ENCODE peak calls at places on chromosomes 7 and 10, in seven cellular contexts. One of them, this sample, is unnamed.

GRCh38 chr7:134548877-134549276 is at the start of gene AKR1B15:
- DNase-seq in stomach: no peak
- DNase-seq in OCI-LY7: no peak
- DNase-seq in K562: no peak
- DNase-seq in upper lobe of right lung: no peak
- DNase-seq in ovary: no peak
- DNase-seq in heart right ventricle: no peak
- DNase-seq in this sample: no peak

GRCh38 chr7:142412551-142413193 is 154.8 kb upstream of the PRSS58 start:
- DNase-seq in stomach: no peak
- DNase-seq in OCI-LY7: peak; percentile 59
- DNase-seq in K562: peak; percentile 83
- DNase-seq in upper lobe of right lung: no peak
- DNase-seq in ovary: no peak
- DNase-seq in heart right ventricle: no peak
- DNase-seq in this sample: no peak

GRCh38 chr10:72297281-72297967 is 23.7 kb downstream of the DDIT4 start:
- DNase-seq in stomach: peak; percentile 79
- DNase-seq in OCI-LY7: peak; percentile 97
- DNase-seq in K562: peak; percentile 60
- DNase-seq in upper lobe of right lung: peak; percentile 89
- DNase-seq in ovary: peak; percentile 85
- DNase-seq in heart right ventricle: peak; percentile 88
- DNase-seq in this sample: peak; percentile 49

GRCh38 chr10:33252794-33253203 is 81.7 kb downstream of the NRP1 start:
- DNase-seq in stomach: no peak
- DNase-seq in OCI-LY7: no peak
- DNase-seq in K562: no peak
- DNase-seq in upper lobe of right lung: no peak
- DNase-seq in ovary: no peak
- DNase-seq in heart right ventricle: no peak
- DNase-seq in this sample: no peak

GRCh38 chr10:124386186-124387077 is 32.3 kb downstream of the OAT start:
- DNase-seq in stomach: peak; percentile 23
- DNase-seq in OCI-LY7: no peak
- DNase-seq in K562: no peak
- DNase-seq in upper lobe of right lung: peak; percentile 57
- DNase-seq in ovary: no peak
- DNase-seq in heart right ventricle: no peak
- DNase-seq in this sample: peak; percentile 26

GRCh38 chr7:362416-363096 is 72.6 kb downstream of the FOXL3 start:
- DNase-seq in stomach: no peak
- DNase-seq in OCI-LY7: no peak
- DNase-seq in K562: no peak
- DNase-seq in upper lobe of right lung: peak; percentile 62
- DNase-seq in ovary: no peak
- DNase-seq in heart right ventricle: no peak
- DNase-seq in this sample: no peak

GRCh38 chr10:51144161-51144781 is 70.0 kb downstream of the PRKG1 start:
- DNase-seq in stomach: no peak
- DNase-seq in OCI-LY7: no peak
- DNase-seq in K562: no peak
- DNase-seq in upper lobe of right lung: no peak
- DNase-seq in ovary: no peak
- DNase-seq in heart right ventricle: no peak
- DNase-seq in this sample: no peak

GRCh38 chr7:1569440-1569832 is 396 bp downstream of the PSMG3 start:
- DNase-seq in stomach: no peak
- DNase-seq in OCI-LY7: no peak
- DNase-seq in K562: no peak
- DNase-seq in upper lobe of right lung: no peak
- DNase-seq in ovary: no peak
- DNase-seq in heart right ventricle: no peak
- DNase-seq in this sample: no peak

GRCh38 chr10:87658858-87659555 is 671 bp upstream of the PAPSS2 start:
- DNase-seq in stomach: peak; percentile 25
- DNase-seq in OCI-LY7: no peak
- DNase-seq in K562: no peak
- DNase-seq in upper lobe of right lung: no peak
- DNase-seq in ovary: no peak
- DNase-seq in heart right ventricle: no peak
- DNase-seq in this sample: no peak

GRCh38 chr7:54629771-54630170 is 87.6 kb downstream of the VSTM2A start:
- DNase-seq in stomach: no peak
- DNase-seq in OCI-LY7: no peak
- DNase-seq in K562: no peak
- DNase-seq in upper lobe of right lung: no peak
- DNase-seq in ovary: no peak
- DNase-seq in heart right ventricle: no peak
- DNase-seq in this sample: no peak

GRCh38 chr7:76260171-76260703 is 42.2 kb upstream of the HSPB1 start:
- DNase-seq in stomach: no peak
- DNase-seq in OCI-LY7: peak; percentile 56
- DNase-seq in K562: peak; percentile 98
- DNase-seq in upper lobe of right lung: no peak
- DNase-seq in ovary: peak; percentile 40
- DNase-seq in heart right ventricle: no peak
- DNase-seq in this sample: no peak

GRCh38 chr7:117808273-117808868 is 64.9 kb downstream of the CTTNBP2 start:
- DNase-seq in stomach: peak; percentile 27
- DNase-seq in OCI-LY7: no peak
- DNase-seq in K562: no peak
- DNase-seq in upper lobe of right lung: no peak
- DNase-seq in ovary: no peak
- DNase-seq in heart right ventricle: peak; percentile 52
- DNase-seq in this sample: peak; percentile 49

GRCh38 chr7:155972651-155973349 is 160.5 kb upstream of the SHH start:
- DNase-seq in stomach: no peak
- DNase-seq in OCI-LY7: no peak
- DNase-seq in K562: no peak
- DNase-seq in upper lobe of right lung: no peak
- DNase-seq in ovary: no peak
- DNase-seq in heart right ventricle: no peak
- DNase-seq in this sample: no peak

GRCh38 chr10:132965411-132966057 is 23.2 kb upstream of the CFAP46 start:
- DNase-seq in stomach: no peak
- DNase-seq in OCI-LY7: no peak
- DNase-seq in K562: no peak
- DNase-seq in upper lobe of right lung: no peak
- DNase-seq in ovary: no peak
- DNase-seq in heart right ventricle: no peak
- DNase-seq in this sample: no peak

GRCh38 chr7:110914263-110914662 is 176.7 kb upstream of the LRRN3 start:
- DNase-seq in stomach: no peak
- DNase-seq in OCI-LY7: no peak
- DNase-seq in K562: no peak
- DNase-seq in upper lobe of right lung: no peak
- DNase-seq in ovary: no peak
- DNase-seq in heart right ventricle: no peak
- DNase-seq in this sample: no peak

GRCh38 chr7:12436896-12437535 is 33.4 kb upstream of the VWDE start:
- DNase-seq in stomach: no peak
- DNase-seq in OCI-LY7: peak; percentile 31
- DNase-seq in K562: no peak
- DNase-seq in upper lobe of right lung: no peak
- DNase-seq in ovary: no peak
- DNase-seq in heart right ventricle: no peak
- DNase-seq in this sample: no peak

GRCh38 chr7:114789942-114790341 is 132.0 kb upstream of the MDFIC start:
- DNase-seq in stomach: no peak
- DNase-seq in OCI-LY7: no peak
- DNase-seq in K562: no peak
- DNase-seq in upper lobe of right lung: no peak
- DNase-seq in ovary: no peak
- DNase-seq in heart right ventricle: no peak
- DNase-seq in this sample: no peak

GRCh38 chr10:95963202-95963991 is 55.6 kb downstream of the CC2D2B start:
- DNase-seq in stomach: no peak
- DNase-seq in OCI-LY7: peak; percentile 36
- DNase-seq in K562: no peak
- DNase-seq in upper lobe of right lung: no peak
- DNase-seq in ovary: no peak
- DNase-seq in heart right ventricle: no peak
- DNase-seq in this sample: no peak

GRCh38 chr10:127873901-127874470 is 18.8 kb downstream of the CLRN3 start:
- DNase-seq in stomach: no peak
- DNase-seq in OCI-LY7: no peak
- DNase-seq in K562: no peak
- DNase-seq in upper lobe of right lung: no peak
- DNase-seq in ovary: no peak
- DNase-seq in heart right ventricle: no peak
- DNase-seq in this sample: no peak

GRCh38 chr7:45574521-45575500 is 643 bp downstream of the ADCY1 start:
- DNase-seq in stomach: peak; percentile 29
- DNase-seq in OCI-LY7: no peak
- DNase-seq in K562: no peak
- DNase-seq in upper lobe of right lung: no peak
- DNase-seq in ovary: no peak
- DNase-seq in heart right ventricle: no peak
- DNase-seq in this sample: no peak

GRCh38 chr10:79886345-79886744 is 59.8 kb downstream of the NUTM2E start:
- DNase-seq in stomach: no peak
- DNase-seq in OCI-LY7: no peak
- DNase-seq in K562: no peak
- DNase-seq in upper lobe of right lung: no peak
- DNase-seq in ovary: no peak
- DNase-seq in heart right ventricle: no peak
- DNase-seq in this sample: no peak
- TF ChIP-seq CTCF in stomach: no peak
- TF ChIP-seq CTCF in OCI-LY7: no peak
- TF ChIP-seq CTCF in K562: no peak
- TF ChIP-seq CTCF in upper lobe of right lung: no peak
- TF ChIP-seq CTCF in ovary: no peak
- TF ChIP-seq CTCF in heart right ventricle: no peak
- TF ChIP-seq CTCF in this sample: no peak

DNA sequence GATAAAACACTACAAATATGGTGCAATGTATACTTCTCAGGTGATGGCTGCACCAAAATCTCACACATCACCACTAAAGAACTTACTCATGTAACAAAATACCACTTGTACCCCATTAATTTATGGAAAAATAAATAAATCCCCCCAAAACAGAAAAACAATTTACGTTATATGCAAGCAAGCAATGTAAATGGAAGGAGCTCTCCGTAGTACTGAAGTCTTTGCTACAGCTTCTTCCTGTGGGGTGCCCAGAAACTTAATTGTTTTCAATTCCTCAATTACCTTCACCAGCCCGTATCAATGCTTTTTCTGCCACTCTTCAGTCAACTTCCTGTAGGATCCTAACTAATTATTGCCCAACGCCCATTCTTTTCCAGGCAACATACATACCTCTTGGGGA is 138.1 kb downstream of the RELN start:
- DNase-seq in stomach: no peak
- DNase-seq in OCI-LY7: no peak
- DNase-seq in K562: no peak
- DNase-seq in upper lobe of right lung: no peak
- DNase-seq in ovary: no peak
- DNase-seq in heart right ventricle: no peak
- DNase-seq in this sample: no peak
- H3K27ac ChIP-seq in stomach: no peak overlapping the region
- H3K27ac ChIP-seq in OCI-LY7: no peak overlapping the region
- H3K27ac ChIP-seq in K562: no peak overlapping the region
- H3K27ac ChIP-seq in upper lobe of right lung: no peak overlapping the region
- H3K27ac ChIP-seq in ovary: no peak overlapping the region
- H3K27ac ChIP-seq in heart right ventricle: no peak overlapping the region
- H3K27ac ChIP-seq in this sample: no peak overlapping the region

GRCh38 chr10:29720149-29720548 is 85.4 kb upstream of the SVIL start:
- DNase-seq in stomach: no peak
- DNase-seq in OCI-LY7: no peak
- DNase-seq in K562: no peak
- DNase-seq in upper lobe of right lung: no peak
- DNase-seq in ovary: no peak
- DNase-seq in heart right ventricle: no peak
- DNase-seq in this sample: no peak

GRCh38 chr10:29728541-29729049 is 93.8 kb upstream of the SVIL start:
- DNase-seq in stomach: no peak
- DNase-seq in OCI-LY7: no peak
- DNase-seq in K562: no peak
- DNase-seq in upper lobe of right lung: no peak
- DNase-seq in ovary: no peak
- DNase-seq in heart right ventricle: no peak
- DNase-seq in this sample: no peak

GRCh38 chr10:29722777-29723176 is 88.0 kb upstream of the SVIL start:
- DNase-seq in stomach: no peak
- DNase-seq in OCI-LY7: no peak
- DNase-seq in K562: no peak
- DNase-seq in upper lobe of right lung: no peak
- DNase-seq in ovary: no peak
- DNase-seq in heart right ventricle: no peak
- DNase-seq in this sample: no peak

GRCh38 chr10:29723704-29724103 is 88.9 kb upstream of the SVIL start:
- DNase-seq in stomach: no peak
- DNase-seq in OCI-LY7: no peak
- DNase-seq in K562: no peak
- DNase-seq in upper lobe of right lung: no peak
- DNase-seq in ovary: no peak
- DNase-seq in heart right ventricle: no peak
- DNase-seq in this sample: no peak

DNA sequence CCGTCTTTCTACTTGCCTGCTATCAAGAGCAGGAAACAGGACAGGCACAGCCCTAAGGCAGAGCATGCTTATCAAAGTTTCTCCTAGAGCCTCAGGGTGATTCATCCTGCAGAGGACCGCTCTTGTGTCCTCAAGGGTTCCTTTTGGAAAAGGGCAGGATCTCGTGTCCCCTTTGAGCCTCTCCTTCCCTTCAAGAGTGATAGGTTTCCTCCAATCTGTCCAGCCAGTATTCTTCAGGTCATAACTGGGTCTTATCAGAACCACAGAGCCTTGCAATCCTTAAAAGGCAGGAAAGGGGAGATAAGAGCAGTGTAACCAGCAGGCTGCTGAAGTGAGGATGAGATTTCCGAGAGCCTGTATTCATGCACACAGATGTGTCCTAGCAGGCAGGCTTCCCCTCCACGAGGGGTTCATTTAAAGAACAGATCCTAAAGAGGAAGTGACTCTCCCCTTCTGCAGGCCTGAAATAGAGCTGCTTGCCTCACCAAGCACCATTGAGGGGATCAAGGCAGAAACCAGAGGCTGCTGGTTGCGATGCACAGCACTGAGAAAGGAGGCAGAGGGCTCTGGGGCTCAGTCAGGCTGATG is 90.5 kb upstream of the SVIL start:
- DNase-seq in stomach: no peak
- DNase-seq in OCI-LY7: no peak
- DNase-seq in K562: no peak
- DNase-seq in upper lobe of right lung: no peak
- DNase-seq in ovary: no peak
- DNase-seq in heart right ventricle: peak; percentile 57
- DNase-seq in this sample: no peak
- H3K4me3 ChIP-seq in stomach: no peak overlapping the region
- H3K4me3 ChIP-seq in OCI-LY7: no peak overlapping the region
- H3K4me3 ChIP-seq in K562: no peak overlapping the region
- H3K4me3 ChIP-seq in upper lobe of right lung: no peak overlapping the region
- H3K4me3 ChIP-seq in ovary: no peak overlapping the region
- H3K4me3 ChIP-seq in heart right ventricle: no peak overlapping the region
- H3K4me3 ChIP-seq in this sample: no peak overlapping the region

DNA sequence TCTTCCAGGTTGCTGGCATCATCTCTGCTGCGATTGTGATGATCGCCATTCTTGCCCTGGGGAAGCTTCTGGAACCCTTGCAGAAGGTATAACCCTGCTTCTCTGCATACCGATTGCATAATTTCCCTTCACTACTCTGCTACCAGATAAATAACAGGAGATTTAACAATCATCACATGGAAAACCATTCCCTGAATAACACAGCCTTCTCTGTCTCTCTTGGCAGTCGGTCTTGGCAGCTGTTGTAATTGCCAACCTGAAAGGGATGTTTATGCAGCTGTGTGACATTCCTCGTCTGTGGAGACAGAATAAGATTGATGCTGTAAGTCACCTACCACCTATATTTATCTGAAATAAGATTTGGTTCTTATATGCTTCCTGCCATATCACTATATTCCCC is 33.8 kb downstream of the SLC26A4 start:
- DNase-seq in stomach: no peak
- DNase-seq in OCI-LY7: no peak
- DNase-seq in K562: no peak
- DNase-seq in upper lobe of right lung: no peak
- DNase-seq in ovary: no peak
- DNase-seq in heart right ventricle: peak; percentile 22
- DNase-seq in this sample: peak; percentile 8
- TF ChIP-seq CTCF in stomach: no peak
- TF ChIP-seq CTCF in OCI-LY7: no peak
- TF ChIP-seq CTCF in K562: no peak
- TF ChIP-seq CTCF in upper lobe of right lung: no peak
- TF ChIP-seq CTCF in ovary: no peak
- TF ChIP-seq CTCF in heart right ventricle: no peak
- TF ChIP-seq CTCF in this sample: no peak

This sample was measured in dorsolateral prefrontal cortex.